ENCODE peak calls at places on chromosome X, in four cellular contexts. Z is CD4-positive, alpha-beta T cell; Y is NB4; U is neural crest cell. E is an unnamed sample.

GRCh38 chrX:107686792-107687191 is 58.5 kb downstream of the PRPS1 start:
- DNase-seq in Y (peak), U (no peak), Z (no peak), E (no peak)

GRCh38 chrX:9130031-9130430 is 96.1 kb upstream of the FAM9B start:
- DNase-seq in Z (no peak), U (no peak), Y (no peak), E (no peak)

GRCh38 chrX:55919367-55920221 is 202.0 kb downstream of the RRAGB start:
- DNase-seq in Z (no peak), U (no peak), Y (no peak), E (no peak)

GRCh38 chrX:150156615-150157014 is 206.5 kb upstream of the MAMLD1 start:
- DNase-seq in U (no peak), Y (no peak), Z (no peak), E (no peak)

GRCh38 chrX:43551590-43551989 is 104.5 kb upstream of the MAOA start:
- DNase-seq in Y (no peak), Z (no peak), U (no peak), E (no peak)

GRCh38 chrX:85590638-85591037 is 211.2 kb upstream of the POF1B start:
- DNase-seq in Z (no peak), U (no peak), Y (no peak), E (no peak)

GRCh38 chrX:23662853-23663252 is 4.4 kb upstream of the PRDX4 start:
- DNase-seq in U (no peak), Y (no peak), Z (no peak), E (no peak)

GRCh38 chrX:151776113-151776790 is 41.7 kb downstream of the CNGA2 start:
- DNase-seq in U (no peak), Y (no peak), Z (no peak), E (no peak)

GRCh38 chrX:42025861-42026260 is 102.5 kb upstream of the CASK start:
- DNase-seq in U (no peak), Y (no peak), Z (no peak), E (no peak)

GRCh38 chrX:43140546-43140945 is 362.6 kb upstream of the PPP1R2C start:
- DNase-seq in U (no peak), Z (no peak), Y (no peak), E (no peak)

GRCh38 chrX:118495958-118496762 is 545 bp downstream of the DOCK11 start:
- DNase-seq in Y (peak), Z (peak), U (peak), E (peak)

GRCh38 chrX:123803331-123803983 is 56.4 kb upstream of the XIAP start:
- DNase-seq in U (no peak), Y (peak), Z (no peak), E (no peak)

GRCh38 chrX:123626962-123627361 is 105.9 kb downstream of the THOC2 start:
- DNase-seq in Y (no peak), U (no peak), Z (no peak), E (no peak)

GRCh38 chrX:100748133-100748532 is 16.2 kb upstream of the SYTL4 start:
- DNase-seq in Z (no peak), U (no peak), Y (peak), E (no peak)

GRCh38 chrX:110665636-110666035 is 130.0 kb downstream of the CHRDL1 start:
- DNase-seq in Z (no peak), Y (peak), U (peak), E (no peak)

GRCh38 chrX:112654871-112655270 is 24.9 kb downstream of the LHFPL1 start:
- DNase-seq in U (no peak), Z (no peak), Y (no peak), E (no peak)

GRCh38 chrX:141405878-141406492 is 163.7 kb upstream of the SPANXC start:
- DNase-seq in Z (no peak), U (no peak), Y (no peak), E (no peak)

GRCh38 chrX:1591863-1592127 is 391 bp downstream of the AKAP17A start:
- DNase-seq in Y (no peak), U (no peak), Z (no peak), E (no peak)

GRCh38 chrX:38732866-38733265 is 68.4 kb upstream of the MID1IP1 start:
- DNase-seq in Z (no peak), Y (no peak), U (no peak), E (no peak)

GRCh38 chrX:69065451-69065850 is 99.8 kb downstream of the PJA1 start:
- DNase-seq in Z (no peak), Y (no peak), U (no peak), E (no peak)

GRCh38 chrX:6574762-6575161 is 39.8 kb upstream of the VCX3A start:
- DNase-seq in Z (no peak), U (no peak), Y (peak), E (no peak)
- TF ChIP-seq CTCF in Z (no peak), U (peak), Y (peak), E (peak)

GRCh38 chrX:427812-428725 is 41.4 kb upstream of the PPP2R3B start:
- DNase-seq in Y (peak), Z (no peak), U (peak), E (peak)
- TF ChIP-seq CTCF in Y (no peak), Z (no peak), U (peak), E (peak)

DNA sequence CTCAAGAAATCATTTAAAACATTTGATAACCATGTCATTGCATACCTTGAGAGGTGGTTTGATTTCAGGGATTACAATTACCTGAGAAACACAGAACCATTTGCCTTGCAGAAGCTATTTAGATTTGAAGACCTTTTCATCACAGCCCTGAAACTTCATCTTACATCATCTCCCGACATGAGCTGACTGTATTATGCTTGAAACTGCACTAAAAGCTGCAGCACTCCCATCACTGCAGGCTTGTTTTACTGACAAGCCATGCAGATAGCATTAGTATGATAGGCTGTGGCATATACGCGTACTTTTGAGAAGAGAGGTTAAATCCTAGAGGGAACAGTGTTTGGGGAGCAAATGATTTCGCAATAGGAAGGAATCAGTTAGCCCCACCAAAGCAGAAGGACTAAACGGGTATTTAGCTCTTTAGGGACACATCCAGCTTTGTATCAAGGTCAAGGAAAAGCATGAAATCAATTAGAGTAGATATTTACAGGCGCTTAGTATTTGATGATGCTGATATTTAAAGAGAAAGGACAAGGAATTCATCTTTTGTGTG is 133.2 kb upstream of the DIAPH2 start:
- DNase-seq in U (no peak), Z (no peak), Y (no peak), E (no peak)
- TF ChIP-seq CTCF in U (no peak), Z (no peak), Y (no peak), E (no peak)

GRCh38 chrX:120286733-120287512 is 24.3 kb downstream of the TMEM255A start:
- DNase-seq in Z (no peak), Y (no peak), U (no peak), E (no peak)

GRCh38 chrX:120282697-120283096 is 28.6 kb downstream of the TMEM255A start:
- DNase-seq in Z (no peak), Y (no peak), U (no peak), E (no peak)

GRCh38 chrX:120281021-120281624 is 30.1 kb downstream of the TMEM255A start:
- DNase-seq in Z (no peak), U (no peak), Y (no peak), E (no peak)

GRCh38 chrX:120287513-120288112 is 23.6 kb downstream of the TMEM255A start:
- DNase-seq in U (no peak), Z (no peak), Y (no peak), E (no peak)

DNA sequence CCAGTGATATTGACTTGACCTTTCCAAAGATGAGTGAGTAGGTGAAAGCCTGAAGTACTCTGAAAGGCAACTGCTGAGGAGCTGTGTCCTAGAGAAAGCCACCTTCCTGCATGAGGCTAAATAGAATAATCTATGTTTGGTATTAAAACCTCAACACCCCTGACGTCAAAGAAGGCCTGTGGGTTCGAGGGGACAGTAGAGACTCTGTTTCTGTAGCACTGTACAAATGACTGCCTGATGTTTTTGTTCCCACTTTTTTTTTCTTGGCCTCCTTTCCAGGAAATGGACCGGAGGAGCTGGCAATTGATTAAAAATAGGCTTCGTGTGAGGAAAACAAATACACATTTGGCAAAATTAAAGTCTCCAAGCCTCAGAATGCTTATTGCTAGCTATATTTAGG is 29.5 kb downstream of the TMEM255A start:
- DNase-seq in Y (no peak), U (no peak), Z (no peak), E (no peak)
- TF ChIP-seq CTCF in Y (no peak), U (no peak), Z (no peak), E (no peak)

GRCh38 chrX:121308276-121308805 is 260.9 kb downstream of the GLUD2 start:
- DNase-seq in Z (no peak), U (peak), Y (peak), E (no peak)
- TF ChIP-seq CTCF in Z (no peak), U (peak), Y (peak), E (peak)

GRCh38 chrX:70669120-70669519 is 224.5 kb downstream of the DLG3 start:
- DNase-seq in Y (no peak), U (no peak), Z (no peak), E (no peak)

DNA sequence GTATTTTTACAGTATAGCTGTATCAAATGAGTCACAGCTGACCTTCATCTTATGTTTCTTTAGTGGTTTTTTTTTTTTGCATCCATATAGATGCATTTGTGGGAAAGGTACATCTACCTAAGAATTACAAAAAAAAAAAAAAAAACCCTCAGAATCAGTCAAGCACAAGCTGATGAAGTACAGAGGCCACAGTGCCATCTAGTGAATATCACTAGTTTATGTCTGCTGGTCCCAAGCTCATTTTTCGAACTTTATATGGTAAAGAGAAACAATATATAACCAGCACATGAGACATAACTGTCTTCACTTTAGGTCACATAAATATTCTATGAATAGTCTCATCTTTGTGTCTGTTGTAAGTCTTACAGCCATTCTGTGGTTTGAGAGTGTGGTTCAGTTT is 220.1 kb downstream of the DLG3 start:
- DNase-seq in Z (no peak), U (no peak), Y (peak), E (no peak)
- TF ChIP-seq CTCF in Z (no peak), U (peak), Y (no peak), E (peak)

DNA sequence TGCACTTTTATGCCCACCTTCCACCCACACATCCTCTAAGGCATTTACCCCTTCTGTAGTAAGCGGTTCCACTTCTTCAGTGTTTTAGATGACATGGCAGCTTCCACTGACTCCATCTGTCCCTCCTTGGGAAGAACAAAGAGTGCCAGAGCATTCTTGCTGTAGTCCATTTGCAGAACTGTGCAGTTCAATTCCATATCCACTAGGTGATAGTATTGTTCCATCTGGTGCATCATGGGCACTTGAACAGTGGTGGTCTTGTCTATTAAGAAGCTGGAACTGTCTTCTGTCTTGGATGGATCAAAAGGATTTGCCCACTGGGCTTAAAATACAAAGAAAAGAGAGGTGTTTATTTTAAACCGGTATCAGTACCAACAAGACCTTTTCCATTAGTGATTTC is 3.5 kb downstream of the SERPINA7 start:
- DNase-seq in Y (peak), Z (no peak), U (no peak), E (no peak)
- TF ChIP-seq CTCF in Y (peak), Z (no peak), U (peak), E (peak)

DNA sequence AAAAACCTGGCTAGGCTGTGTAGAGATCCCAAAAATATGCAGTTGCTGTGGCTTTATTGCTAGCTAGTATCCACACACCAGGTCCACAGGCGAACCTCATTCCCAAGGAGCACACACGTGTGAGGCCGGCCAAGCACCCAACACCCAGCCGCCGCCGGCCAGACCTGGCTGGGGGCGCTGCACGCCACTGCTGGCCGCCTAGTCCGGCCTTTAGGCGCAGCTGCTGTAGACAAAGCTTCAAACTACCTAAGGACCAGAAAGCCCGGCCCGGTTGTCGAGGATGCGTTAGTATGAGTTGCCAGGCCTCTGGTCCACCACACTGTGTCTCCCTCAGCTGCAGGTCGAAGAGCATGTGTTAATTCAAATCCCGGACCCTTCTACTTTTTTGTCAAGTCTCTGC is 3.1 kb downstream of the POU3F4 start:
- DNase-seq in Z (no peak), U (no peak), Y (no peak), E (no peak)
- TF ChIP-seq CTCF in Z (no peak), U (peak), Y (no peak), E (no peak)

DNA sequence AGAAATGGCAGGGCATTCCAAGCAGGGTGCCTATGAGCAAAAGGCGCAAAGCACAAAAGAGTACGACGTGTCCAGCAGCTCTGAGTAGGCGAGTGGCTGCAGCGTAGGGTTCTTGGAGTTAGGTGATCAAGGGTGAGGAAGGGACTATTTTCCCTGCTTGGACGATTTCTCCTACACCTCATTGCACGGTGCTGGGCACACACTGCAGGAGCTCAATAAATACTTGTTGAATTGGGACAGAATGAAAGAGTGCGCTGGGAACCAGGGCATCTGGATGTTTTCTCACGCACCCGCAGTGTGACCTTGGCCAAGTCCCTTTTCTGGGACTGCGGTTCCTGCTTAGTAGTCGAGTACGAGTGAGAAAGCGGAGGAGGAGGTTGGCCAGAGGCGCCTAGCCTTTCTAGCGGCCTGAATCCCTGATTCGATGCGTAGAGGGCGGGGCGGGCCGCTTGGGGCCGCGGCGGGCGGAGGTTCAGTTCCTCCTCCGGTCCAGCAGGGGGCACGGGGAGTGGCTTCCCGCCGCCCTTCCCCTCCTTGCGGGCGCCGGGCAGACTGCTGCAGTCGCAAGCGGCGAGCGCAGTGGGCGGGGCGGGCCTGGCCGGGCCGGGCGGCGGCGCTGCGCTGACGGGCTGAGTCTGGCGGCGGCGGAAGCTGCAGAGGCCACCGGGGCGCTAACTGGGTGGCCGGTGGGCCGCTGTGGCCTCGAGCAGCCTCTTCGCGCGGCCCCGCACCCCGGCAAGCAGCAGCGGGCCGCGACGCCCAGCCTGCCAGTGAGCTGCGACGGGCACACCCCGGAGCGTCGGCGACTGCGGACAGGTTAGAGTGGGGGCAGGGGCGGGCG is at the start of gene FAM199X:
- DNase-seq in U (peak), Z (peak), Y (peak), E (peak)
- TF ChIP-seq CTCF in U (peak), Z (peak), Y (no peak), E (peak)

E was measured in chondrocyte.